ENCODE peak calls at places on chromosome 18, in nine cellular contexts. One of them, this sample, is unnamed.

GRCh38 chr18:13539050-13539449 is 187.3 kb downstream of the FAM210A start:
- DNase-seq in heart left ventricle: no peak
- DNase-seq in neural crest cell: no peak
- DNase-seq in uterus: peak
- DNase-seq in Caco-2: no peak
- DNase-seq in HFF-Myc: no peak
- DNase-seq in colonic mucosa: peak
- DNase-seq in WTC11: no peak
- DNase-seq in heart right ventricle: no peak
- DNase-seq in this sample: no peak

GRCh38 chr18:14976736-14977430 is 228.9 kb downstream of the ANKRD30B start:
- DNase-seq in uterus: no peak
- DNase-seq in WTC11: no peak
- DNase-seq in heart right ventricle: no peak
- DNase-seq in Caco-2: no peak
- DNase-seq in HFF-Myc: no peak
- DNase-seq in neural crest cell: no peak
- DNase-seq in colonic mucosa: no peak
- DNase-seq in heart left ventricle: no peak
- DNase-seq in this sample: no peak

GRCh38 chr18:31197676-31198075 is 35.0 kb upstream of the DSC1 start:
- DNase-seq in colonic mucosa: peak
- DNase-seq in WTC11: no peak
- DNase-seq in HFF-Myc: no peak
- DNase-seq in heart left ventricle: no peak
- DNase-seq in neural crest cell: no peak
- DNase-seq in uterus: no peak
- DNase-seq in Caco-2: no peak
- DNase-seq in heart right ventricle: no peak
- DNase-seq in this sample: peak

GRCh38 chr18:38262666-38263065 is 697.1 kb upstream of the CELF4 start:
- DNase-seq in heart right ventricle: no peak
- DNase-seq in WTC11: no peak
- DNase-seq in heart left ventricle: no peak
- DNase-seq in Caco-2: no peak
- DNase-seq in uterus: no peak
- DNase-seq in HFF-Myc: no peak
- DNase-seq in neural crest cell: no peak
- DNase-seq in colonic mucosa: no peak
- DNase-seq in this sample: no peak

GRCh38 chr18:21110667-21111350 is 804 bp downstream of the ROCK1 start:
- DNase-seq in uterus: no peak
- DNase-seq in heart right ventricle: peak
- DNase-seq in colonic mucosa: peak
- DNase-seq in heart left ventricle: peak
- DNase-seq in neural crest cell: no peak
- DNase-seq in WTC11: peak
- DNase-seq in Caco-2: peak
- DNase-seq in HFF-Myc: no peak
- DNase-seq in this sample: peak

GRCh38 chr18:75625966-75626365 is 198.5 kb upstream of the SMIM21 start:
- DNase-seq in WTC11: no peak
- DNase-seq in colonic mucosa: no peak
- DNase-seq in uterus: no peak
- DNase-seq in neural crest cell: no peak
- DNase-seq in HFF-Myc: no peak
- DNase-seq in heart left ventricle: no peak
- DNase-seq in heart right ventricle: no peak
- DNase-seq in Caco-2: no peak
- DNase-seq in this sample: no peak

GRCh38 chr18:3903341-3903740 is 453.4 kb downstream of the TGIF1 start:
- DNase-seq in heart left ventricle: no peak
- DNase-seq in neural crest cell: no peak
- DNase-seq in heart right ventricle: no peak
- DNase-seq in uterus: no peak
- DNase-seq in Caco-2: no peak
- DNase-seq in HFF-Myc: peak
- DNase-seq in WTC11: no peak
- DNase-seq in colonic mucosa: no peak
- DNase-seq in this sample: no peak

GRCh38 chr18:23135679-23136325 is 517 bp downstream of the CABLES1 start:
- DNase-seq in Caco-2: peak
- DNase-seq in heart right ventricle: no peak
- DNase-seq in HFF-Myc: no peak
- DNase-seq in heart left ventricle: peak
- DNase-seq in uterus: peak
- DNase-seq in neural crest cell: peak
- DNase-seq in WTC11: peak
- DNase-seq in colonic mucosa: peak
- DNase-seq in this sample: peak

GRCh38 chr18:11995445-11996189 is 14.3 kb downstream of the IMPA2 start:
- DNase-seq in HFF-Myc: peak
- DNase-seq in heart left ventricle: peak
- DNase-seq in WTC11: peak
- DNase-seq in Caco-2: peak
- DNase-seq in neural crest cell: peak
- DNase-seq in colonic mucosa: peak
- DNase-seq in heart right ventricle: peak
- DNase-seq in uterus: peak
- DNase-seq in this sample: peak

GRCh38 chr18:48918660-48919415 is 31.9 kb downstream of the SMAD7 start:
- DNase-seq in Caco-2: no peak
- DNase-seq in heart left ventricle: no peak
- DNase-seq in neural crest cell: no peak
- DNase-seq in uterus: peak
- DNase-seq in heart right ventricle: no peak
- DNase-seq in colonic mucosa: no peak
- DNase-seq in WTC11: peak
- DNase-seq in HFF-Myc: no peak
- DNase-seq in this sample: no peak

GRCh38 chr18:68841301-68841700 is 43.4 kb downstream of the CCDC102B start:
- DNase-seq in WTC11: no peak
- DNase-seq in heart right ventricle: no peak
- DNase-seq in Caco-2: no peak
- DNase-seq in uterus: no peak
- DNase-seq in HFF-Myc: no peak
- DNase-seq in heart left ventricle: no peak
- DNase-seq in neural crest cell: no peak
- DNase-seq in colonic mucosa: no peak
- DNase-seq in this sample: no peak

GRCh38 chr18:68840554-68841263 is 42.8 kb downstream of the CCDC102B start:
- DNase-seq in neural crest cell: no peak
- DNase-seq in HFF-Myc: peak
- DNase-seq in WTC11: no peak
- DNase-seq in Caco-2: no peak
- DNase-seq in heart left ventricle: no peak
- DNase-seq in colonic mucosa: no peak
- DNase-seq in heart right ventricle: peak
- DNase-seq in uterus: no peak
- DNase-seq in this sample: no peak

GRCh38 chr18:68847219-68847860 is 49.5 kb downstream of the CCDC102B start:
- DNase-seq in colonic mucosa: no peak
- DNase-seq in Caco-2: peak
- DNase-seq in WTC11: no peak
- DNase-seq in neural crest cell: no peak
- DNase-seq in heart left ventricle: no peak
- DNase-seq in uterus: no peak
- DNase-seq in heart right ventricle: no peak
- DNase-seq in HFF-Myc: no peak
- DNase-seq in this sample: no peak

GRCh38 chr18:68839701-68840100 is 41.8 kb downstream of the CCDC102B start:
- DNase-seq in heart left ventricle: no peak
- DNase-seq in colonic mucosa: no peak
- DNase-seq in HFF-Myc: no peak
- DNase-seq in uterus: no peak
- DNase-seq in heart right ventricle: no peak
- DNase-seq in Caco-2: no peak
- DNase-seq in neural crest cell: no peak
- DNase-seq in WTC11: no peak
- DNase-seq in this sample: no peak

GRCh38 chr18:68843467-68844089 is 45.7 kb downstream of the CCDC102B start:
- DNase-seq in neural crest cell: no peak
- DNase-seq in heart right ventricle: no peak
- DNase-seq in WTC11: no peak
- DNase-seq in HFF-Myc: no peak
- DNase-seq in colonic mucosa: no peak
- DNase-seq in uterus: no peak
- DNase-seq in heart left ventricle: no peak
- DNase-seq in Caco-2: no peak
- DNase-seq in this sample: no peak
- TF ChIP-seq CTCF in neural crest cell: peak
- TF ChIP-seq CTCF in heart right ventricle: peak
- TF ChIP-seq CTCF in WTC11: no peak
- TF ChIP-seq CTCF in HFF-Myc: peak
- TF ChIP-seq CTCF in colonic mucosa: no peak
- TF ChIP-seq CTCF in uterus: no peak
- TF ChIP-seq CTCF in heart left ventricle: no peak
- TF ChIP-seq CTCF in Caco-2: no peak
- TF ChIP-seq CTCF in this sample: no peak

GRCh38 chr18:32934201-32934600 is 161.4 kb upstream of the KLHL14 start:
- DNase-seq in neural crest cell: no peak
- DNase-seq in uterus: no peak
- DNase-seq in heart left ventricle: no peak
- DNase-seq in Caco-2: no peak
- DNase-seq in colonic mucosa: no peak
- DNase-seq in heart right ventricle: no peak
- DNase-seq in WTC11: no peak
- DNase-seq in HFF-Myc: no peak
- DNase-seq in this sample: no peak

GRCh38 chr18:32929213-32929612 is 156.4 kb upstream of the KLHL14 start:
- DNase-seq in neural crest cell: no peak
- DNase-seq in colonic mucosa: no peak
- DNase-seq in uterus: no peak
- DNase-seq in WTC11: no peak
- DNase-seq in heart left ventricle: no peak
- DNase-seq in heart right ventricle: no peak
- DNase-seq in Caco-2: no peak
- DNase-seq in HFF-Myc: no peak
- DNase-seq in this sample: no peak

DNA sequence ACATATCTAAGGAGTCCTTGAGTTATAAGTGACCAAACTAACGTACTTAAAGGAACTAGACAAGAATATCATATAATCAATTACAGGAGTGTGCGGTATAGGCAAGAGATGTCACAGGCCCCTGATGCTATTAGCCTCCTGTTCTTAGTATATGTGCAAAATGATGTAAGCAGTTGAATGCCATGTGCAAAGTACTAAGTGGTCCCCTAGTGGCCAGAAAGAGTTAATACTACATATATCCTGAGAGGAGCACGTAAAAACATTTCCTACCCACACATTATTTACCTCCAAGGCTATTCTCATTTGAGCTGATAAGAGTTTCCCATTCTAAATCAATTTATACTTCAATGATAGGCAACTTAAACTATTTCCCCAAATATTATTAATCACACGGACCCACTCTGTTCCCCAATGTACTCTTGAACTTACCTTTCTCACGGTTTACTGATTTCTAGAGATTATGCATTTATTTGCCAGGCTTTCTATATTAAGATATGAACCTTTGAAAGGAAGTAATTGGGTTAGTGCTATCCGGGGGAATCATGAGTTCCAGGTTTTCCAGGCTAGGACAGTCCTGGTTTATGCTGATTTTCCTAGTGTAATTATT is 158.0 kb upstream of the KLHL14 start:
- DNase-seq in heart left ventricle: no peak
- DNase-seq in uterus: no peak
- DNase-seq in Caco-2: peak
- DNase-seq in HFF-Myc: peak
- DNase-seq in WTC11: no peak
- DNase-seq in heart right ventricle: no peak
- DNase-seq in colonic mucosa: no peak
- DNase-seq in neural crest cell: no peak
- DNase-seq in this sample: peak
- TF ChIP-seq CTCF in heart left ventricle: peak
- TF ChIP-seq CTCF in uterus: no peak
- TF ChIP-seq CTCF in Caco-2: peak
- TF ChIP-seq CTCF in HFF-Myc: peak
- TF ChIP-seq CTCF in WTC11: peak
- TF ChIP-seq CTCF in heart right ventricle: peak
- TF ChIP-seq CTCF in colonic mucosa: peak
- TF ChIP-seq CTCF in neural crest cell: peak
- TF ChIP-seq CTCF in this sample: peak

GRCh38 chr18:25921677-25922421 is 168.6 kb downstream of the SS18 start:
- DNase-seq in uterus: no peak
- DNase-seq in neural crest cell: peak
- DNase-seq in WTC11: peak
- DNase-seq in heart right ventricle: no peak
- DNase-seq in Caco-2: peak
- DNase-seq in heart left ventricle: no peak
- DNase-seq in HFF-Myc: no peak
- DNase-seq in colonic mucosa: peak
- DNase-seq in this sample: peak

DNA sequence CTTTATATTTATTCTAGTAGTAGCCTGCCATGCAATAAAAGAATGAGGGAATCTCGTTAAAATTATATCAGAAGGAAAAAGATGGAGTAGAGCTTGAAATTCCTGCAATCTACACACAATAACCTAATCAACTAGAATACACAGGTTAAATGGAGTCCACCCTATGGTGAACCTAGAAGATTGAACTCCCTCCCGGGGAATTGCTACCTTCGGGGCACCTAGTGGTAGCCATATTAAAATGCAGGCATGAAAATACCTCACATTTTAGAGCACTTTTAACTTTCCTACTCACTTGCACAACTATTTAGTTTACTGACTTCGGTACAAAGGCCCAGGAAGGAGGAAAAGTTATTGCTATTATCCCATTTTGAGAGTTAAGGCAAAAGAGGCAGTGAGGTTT is 174.5 kb downstream of the SS18 start:
- DNase-seq in WTC11: no peak
- DNase-seq in heart right ventricle: no peak
- DNase-seq in Caco-2: no peak
- DNase-seq in HFF-Myc: no peak
- DNase-seq in uterus: no peak
- DNase-seq in heart left ventricle: no peak
- DNase-seq in colonic mucosa: no peak
- DNase-seq in neural crest cell: no peak
- DNase-seq in this sample: no peak
- TF ChIP-seq CTCF in WTC11: peak
- TF ChIP-seq CTCF in heart right ventricle: no peak
- TF ChIP-seq CTCF in Caco-2: no peak
- TF ChIP-seq CTCF in HFF-Myc: peak
- TF ChIP-seq CTCF in uterus: no peak
- TF ChIP-seq CTCF in heart left ventricle: no peak
- TF ChIP-seq CTCF in colonic mucosa: no peak
- TF ChIP-seq CTCF in neural crest cell: peak
- TF ChIP-seq CTCF in this sample: no peak

GRCh38 chr18:53883771-53884170 is 340.7 kb downstream of the MBD2 start:
- DNase-seq in uterus: no peak
- DNase-seq in colonic mucosa: no peak
- DNase-seq in heart left ventricle: no peak
- DNase-seq in WTC11: no peak
- DNase-seq in HFF-Myc: no peak
- DNase-seq in neural crest cell: no peak
- DNase-seq in Caco-2: no peak
- DNase-seq in heart right ventricle: no peak
- DNase-seq in this sample: no peak

GRCh38 chr18:53887447-53887846 is 337.0 kb downstream of the MBD2 start:
- DNase-seq in neural crest cell: no peak
- DNase-seq in Caco-2: no peak
- DNase-seq in uterus: no peak
- DNase-seq in colonic mucosa: no peak
- DNase-seq in heart left ventricle: no peak
- DNase-seq in HFF-Myc: no peak
- DNase-seq in heart right ventricle: no peak
- DNase-seq in WTC11: no peak
- DNase-seq in this sample: no peak

GRCh38 chr18:53886066-53886465 is 338.4 kb downstream of the MBD2 start:
- DNase-seq in WTC11: no peak
- DNase-seq in neural crest cell: no peak
- DNase-seq in uterus: no peak
- DNase-seq in heart left ventricle: no peak
- DNase-seq in colonic mucosa: no peak
- DNase-seq in heart right ventricle: no peak
- DNase-seq in Caco-2: no peak
- DNase-seq in HFF-Myc: no peak
- DNase-seq in this sample: no peak
- TF ChIP-seq CTCF in WTC11: no peak
- TF ChIP-seq CTCF in neural crest cell: no peak
- TF ChIP-seq CTCF in uterus: no peak
- TF ChIP-seq CTCF in heart left ventricle: no peak
- TF ChIP-seq CTCF in colonic mucosa: no peak
- TF ChIP-seq CTCF in heart right ventricle: no peak
- TF ChIP-seq CTCF in Caco-2: no peak
- TF ChIP-seq CTCF in HFF-Myc: no peak
- TF ChIP-seq CTCF in this sample: no peak